ENCODE peak calls at places on chromosomes 12 and 14, in four cellular contexts. One of them, this sample, is unnamed. For H3K4me1, the result is how much of the 10 kb centered on the place peaks cover.

GRCh38 chr12:79688376-79689040 is 2.3 kb downstream of the PAWR start:
- DNase-seq in stomach: no peak
- DNase-seq in fibroblast of lung: no peak
- DNase-seq in iPS DF 6.9: no peak
- DNase-seq in this sample: no peak

GRCh38 chr12:42652048-42652447 is 62.5 kb upstream of the PRICKLE1 start:
- DNase-seq in iPS DF 6.9: no peak
- DNase-seq in fibroblast of lung: no peak
- DNase-seq in stomach: no peak
- DNase-seq in this sample: no peak

GRCh38 chr12:106122004-106122403 is 16.8 kb downstream of the NUAK1 start:
- DNase-seq in stomach: no peak
- DNase-seq in fibroblast of lung: no peak
- DNase-seq in iPS DF 6.9: no peak
- DNase-seq in this sample: no peak

GRCh38 chr14:78863143-78863542 is 693.0 kb downstream of the NRXN3 start:
- DNase-seq in iPS DF 6.9: peak
- DNase-seq in stomach: no peak
- DNase-seq in fibroblast of lung: peak
- DNase-seq in this sample: no peak

GRCh38 chr12:108805136-108805535 is 52.2 kb downstream of the SSH1 start:
- DNase-seq in stomach: no peak
- DNase-seq in fibroblast of lung: no peak
- DNase-seq in iPS DF 6.9: no peak
- DNase-seq in this sample: no peak

GRCh38 chr14:42715316-42715715 is 1108.6 kb downstream of the LRFN5 start:
- DNase-seq in iPS DF 6.9: no peak
- DNase-seq in fibroblast of lung: peak
- DNase-seq in stomach: no peak
- DNase-seq in this sample: no peak

GRCh38 chr14:50101417-50101816 is 15.0 kb downstream of the VCPKMT start:
- DNase-seq in fibroblast of lung: no peak
- DNase-seq in iPS DF 6.9: no peak
- DNase-seq in stomach: no peak
- DNase-seq in this sample: no peak

GRCh38 chr12:62306569-62307530 is 46.6 kb downstream of the USP15 start:
- DNase-seq in fibroblast of lung: no peak
- DNase-seq in stomach: no peak
- DNase-seq in iPS DF 6.9: no peak
- DNase-seq in this sample: no peak

GRCh38 chr14:96683575-96684289 is 113.5 kb upstream of the VRK1 start:
- DNase-seq in iPS DF 6.9: no peak
- DNase-seq in fibroblast of lung: no peak
- DNase-seq in stomach: no peak
- DNase-seq in this sample: no peak

GRCh38 chr14:68884031-68885030 is 91.5 kb upstream of the ZFP36L1 start:
- DNase-seq in fibroblast of lung: peak
- DNase-seq in iPS DF 6.9: no peak
- DNase-seq in stomach: no peak
- DNase-seq in this sample: no peak

GRCh38 chr12:107318554-107318803 is 225.1 kb upstream of the CRY1 start:
- DNase-seq in stomach: no peak
- DNase-seq in iPS DF 6.9: no peak
- DNase-seq in fibroblast of lung: no peak
- DNase-seq in this sample: no peak

GRCh38 chr12:52307836-52308806 is 13.1 kb downstream of the KRT83 start:
- DNase-seq in iPS DF 6.9: no peak
- DNase-seq in fibroblast of lung: peak
- DNase-seq in stomach: peak
- DNase-seq in this sample: peak

GRCh38 chr14:38078393-38078792 is 129.3 kb upstream of the SSTR1 start:
- DNase-seq in iPS DF 6.9: no peak
- DNase-seq in fibroblast of lung: no peak
- DNase-seq in stomach: peak
- DNase-seq in this sample: no peak

GRCh38 chr12:42957136-42957535 is 367.6 kb upstream of the PRICKLE1 start:
- DNase-seq in iPS DF 6.9: no peak
- DNase-seq in fibroblast of lung: no peak
- DNase-seq in stomach: no peak
- DNase-seq in this sample: no peak

GRCh38 chr14:85584481-85584880 is 54.5 kb downstream of the FLRT2 start:
- DNase-seq in fibroblast of lung: no peak
- DNase-seq in iPS DF 6.9: no peak
- DNase-seq in stomach: no peak
- DNase-seq in this sample: no peak

GRCh38 chr14:59067135-59067894 is 121.2 kb upstream of the DAAM1 start:
- DNase-seq in iPS DF 6.9: no peak
- DNase-seq in fibroblast of lung: peak
- DNase-seq in stomach: no peak
- DNase-seq in this sample: no peak

GRCh38 chr14:49506650-49507049 is 79.5 kb downstream of the RPS29 start:
- DNase-seq in stomach: no peak
- DNase-seq in iPS DF 6.9: no peak
- DNase-seq in fibroblast of lung: no peak
- DNase-seq in this sample: no peak

GRCh38 chr12:123264642-123265041 is 7.0 kb downstream of the CDK2AP1 start:
- DNase-seq in fibroblast of lung: no peak
- DNase-seq in stomach: no peak
- DNase-seq in iPS DF 6.9: no peak
- DNase-seq in this sample: no peak

GRCh38 chr12:24909667-24910066 is 39.2 kb downstream of the BCAT1 start:
- DNase-seq in iPS DF 6.9: no peak
- DNase-seq in stomach: no peak
- DNase-seq in fibroblast of lung: peak
- DNase-seq in this sample: no peak

GRCh38 chr14:71682337-71682736 is 249.9 kb upstream of the RGS6 start:
- DNase-seq in stomach: no peak
- DNase-seq in fibroblast of lung: no peak
- DNase-seq in iPS DF 6.9: no peak
- DNase-seq in this sample: no peak

GRCh38 chr14:75909630-75910029 is 72.2 kb downstream of the TGFB3 start:
- DNase-seq in fibroblast of lung: no peak
- DNase-seq in stomach: no peak
- DNase-seq in iPS DF 6.9: no peak
- DNase-seq in this sample: no peak

GRCh38 chr14:103887557-103888115 is 40.3 kb upstream of the PPP1R13B start:
- DNase-seq in fibroblast of lung: no peak
- DNase-seq in iPS DF 6.9: no peak
- DNase-seq in stomach: no peak
- DNase-seq in this sample: no peak

GRCh38 chr14:47442206-47442605 is 233.2 kb downstream of the MDGA2 start:
- DNase-seq in stomach: no peak
- DNase-seq in fibroblast of lung: peak
- DNase-seq in iPS DF 6.9: peak
- DNase-seq in this sample: no peak

GRCh38 chr12:806116-806805 is 53.9 kb downstream of the WNK1 start:
- DNase-seq in fibroblast of lung: peak
- DNase-seq in iPS DF 6.9: no peak
- DNase-seq in stomach: no peak
- DNase-seq in this sample: no peak

GRCh38 chr12:108896817-108897216 is 16.9 kb downstream of the DAO start:
- DNase-seq in iPS DF 6.9: no peak
- DNase-seq in stomach: no peak
- DNase-seq in fibroblast of lung: no peak
- DNase-seq in this sample: peak

GRCh38 chr12:116693259-116694227 is 44.3 kb downstream of the SPRING1 start:
- DNase-seq in iPS DF 6.9: no peak
- DNase-seq in fibroblast of lung: no peak
- DNase-seq in stomach: peak
- DNase-seq in this sample: no peak

GRCh38 chr12:58443981-58444371 is 476.3 kb downstream of the LRIG3 start:
- DNase-seq in iPS DF 6.9: no peak
- DNase-seq in stomach: no peak
- DNase-seq in fibroblast of lung: peak
- DNase-seq in this sample: no peak

GRCh38 chr12:107103516-107103915 is 10.2 kb upstream of the CRY1 start:
- DNase-seq in iPS DF 6.9: no peak
- DNase-seq in stomach: no peak
- DNase-seq in fibroblast of lung: no peak
- DNase-seq in this sample: no peak

GRCh38 chr14:50801706-50802105 is 29.3 kb downstream of the NIN start:
- DNase-seq in iPS DF 6.9: no peak
- DNase-seq in fibroblast of lung: peak
- DNase-seq in stomach: no peak
- DNase-seq in this sample: no peak

GRCh38 chr14:70971588-70971987 is 64.3 kb downstream of the PCNX1 start:
- DNase-seq in iPS DF 6.9: no peak
- DNase-seq in stomach: no peak
- DNase-seq in fibroblast of lung: no peak
- DNase-seq in this sample: no peak

DNA sequence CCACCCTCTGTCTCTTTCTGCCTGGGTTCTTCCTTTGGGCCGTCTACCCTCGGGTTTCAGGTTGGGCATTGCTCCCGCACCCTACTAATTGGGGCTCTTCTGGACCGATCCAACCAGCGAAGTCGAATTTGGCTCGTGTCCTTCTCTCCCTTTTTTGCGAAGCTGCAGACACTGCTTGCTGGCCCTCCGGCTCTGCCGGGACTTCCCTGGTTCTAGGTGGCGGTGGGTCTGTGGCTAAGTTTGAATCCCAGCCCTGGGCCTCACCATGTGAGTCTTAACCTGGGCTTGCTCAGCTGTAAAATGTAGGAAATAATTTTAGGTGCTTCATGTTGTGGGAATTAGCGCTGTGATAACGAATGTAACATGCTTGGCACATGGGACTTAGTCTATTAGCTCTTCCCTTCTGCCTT is 418 bp upstream of the CISTR start:
- DNase-seq in iPS DF 6.9: no peak
- DNase-seq in stomach: no peak
- DNase-seq in fibroblast of lung: no peak
- DNase-seq in this sample: no peak
- H3K4me1 ChIP-seq in iPS DF 6.9: under half
- H3K4me1 ChIP-seq in stomach: under half
- H3K4me1 ChIP-seq in fibroblast of lung: under half
- H3K4me1 ChIP-seq in this sample: under half

GRCh38 chr12:2270846-2271245 is 218.1 kb downstream of the CACNA1C start:
- DNase-seq in iPS DF 6.9: no peak
- DNase-seq in stomach: no peak
- DNase-seq in fibroblast of lung: no peak
- DNase-seq in this sample: no peak

GRCh38 chr12:2273751-2274150 is 221.0 kb downstream of the CACNA1C start:
- DNase-seq in stomach: no peak
- DNase-seq in iPS DF 6.9: no peak
- DNase-seq in fibroblast of lung: no peak
- DNase-seq in this sample: no peak

GRCh38 chr12:2274733-2275132 is 221.9 kb downstream of the CACNA1C start:
- DNase-seq in fibroblast of lung: no peak
- DNase-seq in iPS DF 6.9: no peak
- DNase-seq in stomach: no peak
- DNase-seq in this sample: no peak

GRCh38 chr12:2273288-2273687 is 220.5 kb downstream of the CACNA1C start:
- DNase-seq in iPS DF 6.9: no peak
- DNase-seq in stomach: no peak
- DNase-seq in fibroblast of lung: peak
- DNase-seq in this sample: no peak

DNA sequence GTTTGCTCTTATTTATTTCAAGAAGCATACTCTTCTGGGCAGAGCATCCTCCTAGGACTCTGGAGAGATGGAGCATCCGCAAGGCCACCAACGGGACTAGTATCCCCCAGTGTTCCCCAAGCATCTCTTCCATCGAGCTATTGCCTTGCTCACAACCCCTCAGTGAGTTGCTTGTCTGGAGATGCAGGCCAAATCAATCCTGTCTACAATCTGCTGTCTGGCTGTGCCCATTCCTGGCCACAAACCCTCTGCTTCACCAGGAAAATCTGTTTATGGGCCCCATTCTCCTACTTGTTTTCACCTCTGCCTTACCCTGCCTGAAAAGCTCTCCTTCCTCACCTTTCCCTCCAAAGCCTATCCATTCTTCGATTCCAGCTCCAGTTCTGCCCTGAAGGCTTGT is 219.2 kb downstream of the CACNA1C start:
- DNase-seq in iPS DF 6.9: no peak
- DNase-seq in fibroblast of lung: no peak
- DNase-seq in stomach: no peak
- DNase-seq in this sample: no peak
- H3K4me1 ChIP-seq in iPS DF 6.9: under half
- H3K4me1 ChIP-seq in fibroblast of lung: under half
- H3K4me1 ChIP-seq in stomach: under half
- H3K4me1 ChIP-seq in this sample: under half

GRCh38 chr14:74604157-74604556 is 7.9 kb downstream of the LTBP2 start:
- DNase-seq in stomach: no peak
- DNase-seq in iPS DF 6.9: no peak
- DNase-seq in fibroblast of lung: no peak
- DNase-seq in this sample: no peak

GRCh38 chr14:74604896-74605295 is 7.1 kb downstream of the LTBP2 start:
- DNase-seq in fibroblast of lung: peak
- DNase-seq in stomach: no peak
- DNase-seq in iPS DF 6.9: no peak
- DNase-seq in this sample: no peak

GRCh38 chr14:74599201-74599809 is 12.7 kb downstream of the LTBP2 start:
- DNase-seq in iPS DF 6.9: no peak
- DNase-seq in fibroblast of lung: peak
- DNase-seq in stomach: no peak
- DNase-seq in this sample: no peak

GRCh38 chr14:74599946-74600345 is 12.1 kb downstream of the LTBP2 start:
- DNase-seq in iPS DF 6.9: no peak
- DNase-seq in stomach: no peak
- DNase-seq in fibroblast of lung: no peak
- DNase-seq in this sample: no peak

GRCh38 chr14:74601982-74602381 is 10.1 kb downstream of the LTBP2 start:
- DNase-seq in iPS DF 6.9: no peak
- DNase-seq in fibroblast of lung: no peak
- DNase-seq in stomach: no peak
- DNase-seq in this sample: no peak
- H3K4me1 ChIP-seq in iPS DF 6.9: under half
- H3K4me1 ChIP-seq in fibroblast of lung: half or more
- H3K4me1 ChIP-seq in stomach: under half
- H3K4me1 ChIP-seq in this sample: under half

GRCh38 chr12:46554461-46554860 is 181.9 kb upstream of the SLC38A2 start:
- DNase-seq in fibroblast of lung: no peak
- DNase-seq in stomach: no peak
- DNase-seq in iPS DF 6.9: no peak
- DNase-seq in this sample: no peak
- H3K4me1 ChIP-seq in fibroblast of lung: under half
- H3K4me1 ChIP-seq in stomach: under half
- H3K4me1 ChIP-seq in iPS DF 6.9: under half
- H3K4me1 ChIP-seq in this sample: under half

GRCh38 chr14:61515436-61516124 is 179.7 kb upstream of the HIF1A start:
- DNase-seq in stomach: no peak
- DNase-seq in iPS DF 6.9: no peak
- DNase-seq in fibroblast of lung: no peak
- DNase-seq in this sample: no peak
- H3K4me1 ChIP-seq in stomach: under half
- H3K4me1 ChIP-seq in iPS DF 6.9: under half
- H3K4me1 ChIP-seq in fibroblast of lung: under half
- H3K4me1 ChIP-seq in this sample: half or more